ENCODE peak calls at places on chromosome 3, in nine cellular contexts. One of them, this sample, is unnamed.

GRCh38 chr3:100395674-100396073 is 5.2 kb downstream of the TOMM70 start:
- DNase-seq in HT-29: no peak
- DNase-seq in AG08396: no peak
- DNase-seq in DMS53: no peak
- DNase-seq in fibroblast of lung: no peak
- DNase-seq in HTR-8/SVneo: no peak
- DNase-seq in HFF-Myc: no peak
- DNase-seq in Peyer's patch: no peak
- DNase-seq in activated CD8-positive, alpha-beta T cell treated with anti-CD3 and anti-CD28 coated beads for 36 hours: no peak
- DNase-seq in this sample: no peak

GRCh38 chr3:66113542-66113941 is 74.8 kb upstream of the MAGI1 start:
- DNase-seq in HT-29: no peak
- DNase-seq in AG08396: no peak
- DNase-seq in DMS53: no peak
- DNase-seq in fibroblast of lung: no peak
- DNase-seq in HTR-8/SVneo: no peak
- DNase-seq in HFF-Myc: no peak
- DNase-seq in Peyer's patch: no peak
- DNase-seq in activated CD8-positive, alpha-beta T cell treated with anti-CD3 and anti-CD28 coated beads for 36 hours: no peak
- DNase-seq in this sample: no peak

GRCh38 chr3:38226273-38226672 is 39.3 kb upstream of the SLC22A13 start:
- DNase-seq in HT-29: no peak
- DNase-seq in AG08396: no peak
- DNase-seq in DMS53: no peak
- DNase-seq in fibroblast of lung: no peak
- DNase-seq in HTR-8/SVneo: no peak
- DNase-seq in HFF-Myc: no peak
- DNase-seq in Peyer's patch: no peak
- DNase-seq in activated CD8-positive, alpha-beta T cell treated with anti-CD3 and anti-CD28 coated beads for 36 hours: no peak
- DNase-seq in this sample: no peak

GRCh38 chr3:39255503-39256325 is 24.1 kb downstream of the CX3CR1 start:
- DNase-seq in HT-29: no peak
- DNase-seq in AG08396: no peak
- DNase-seq in DMS53: no peak
- DNase-seq in fibroblast of lung: no peak
- DNase-seq in HTR-8/SVneo: no peak
- DNase-seq in HFF-Myc: no peak
- DNase-seq in Peyer's patch: peak
- DNase-seq in activated CD8-positive, alpha-beta T cell treated with anti-CD3 and anti-CD28 coated beads for 36 hours: peak
- DNase-seq in this sample: no peak

GRCh38 chr3:134029256-134029733 is 430 bp downstream of the SLCO2A1 start:
- DNase-seq in HT-29: no peak
- DNase-seq in AG08396: no peak
- DNase-seq in DMS53: peak
- DNase-seq in fibroblast of lung: peak
- DNase-seq in HTR-8/SVneo: no peak
- DNase-seq in HFF-Myc: no peak
- DNase-seq in Peyer's patch: no peak
- DNase-seq in activated CD8-positive, alpha-beta T cell treated with anti-CD3 and anti-CD28 coated beads for 36 hours: peak
- DNase-seq in this sample: no peak

GRCh38 chr3:81375921-81376320 is 385.5 kb downstream of the GBE1 start:
- DNase-seq in HT-29: no peak
- DNase-seq in AG08396: no peak
- DNase-seq in DMS53: no peak
- DNase-seq in fibroblast of lung: no peak
- DNase-seq in HTR-8/SVneo: no peak
- DNase-seq in HFF-Myc: no peak
- DNase-seq in Peyer's patch: no peak
- DNase-seq in activated CD8-positive, alpha-beta T cell treated with anti-CD3 and anti-CD28 coated beads for 36 hours: no peak
- DNase-seq in this sample: no peak

GRCh38 chr3:38297947-38298711 is 16.0 kb downstream of the SLC22A14 start:
- DNase-seq in HT-29: peak
- DNase-seq in AG08396: no peak
- DNase-seq in DMS53: peak
- DNase-seq in fibroblast of lung: peak
- DNase-seq in HTR-8/SVneo: no peak
- DNase-seq in HFF-Myc: no peak
- DNase-seq in Peyer's patch: no peak
- DNase-seq in activated CD8-positive, alpha-beta T cell treated with anti-CD3 and anti-CD28 coated beads for 36 hours: no peak
- DNase-seq in this sample: no peak

GRCh38 chr3:72536206-72536887 is 311.9 kb downstream of the SHQ1 start:
- DNase-seq in HT-29: no peak
- DNase-seq in AG08396: no peak
- DNase-seq in DMS53: no peak
- DNase-seq in fibroblast of lung: no peak
- DNase-seq in HTR-8/SVneo: no peak
- DNase-seq in HFF-Myc: no peak
- DNase-seq in Peyer's patch: no peak
- DNase-seq in activated CD8-positive, alpha-beta T cell treated with anti-CD3 and anti-CD28 coated beads for 36 hours: no peak
- DNase-seq in this sample: no peak

GRCh38 chr3:116067275-116067674 is 378.0 kb downstream of the LSAMP start:
- DNase-seq in HT-29: no peak
- DNase-seq in AG08396: no peak
- DNase-seq in DMS53: no peak
- DNase-seq in fibroblast of lung: no peak
- DNase-seq in HTR-8/SVneo: no peak
- DNase-seq in HFF-Myc: no peak
- DNase-seq in Peyer's patch: no peak
- DNase-seq in activated CD8-positive, alpha-beta T cell treated with anti-CD3 and anti-CD28 coated beads for 36 hours: no peak
- DNase-seq in this sample: no peak

GRCh38 chr3:55294557-55294956 is 192.5 kb downstream of the WNT5A start:
- DNase-seq in HT-29: no peak
- DNase-seq in AG08396: no peak
- DNase-seq in DMS53: no peak
- DNase-seq in fibroblast of lung: no peak
- DNase-seq in HTR-8/SVneo: no peak
- DNase-seq in HFF-Myc: no peak
- DNase-seq in Peyer's patch: no peak
- DNase-seq in activated CD8-positive, alpha-beta T cell treated with anti-CD3 and anti-CD28 coated beads for 36 hours: no peak
- DNase-seq in this sample: no peak

GRCh38 chr3:71796268-71796667 is 11.3 kb upstream of the PROK2 start:
- DNase-seq in HT-29: no peak
- DNase-seq in AG08396: no peak
- DNase-seq in DMS53: no peak
- DNase-seq in fibroblast of lung: no peak
- DNase-seq in HTR-8/SVneo: no peak
- DNase-seq in HFF-Myc: no peak
- DNase-seq in Peyer's patch: no peak
- DNase-seq in activated CD8-positive, alpha-beta T cell treated with anti-CD3 and anti-CD28 coated beads for 36 hours: no peak
- DNase-seq in this sample: no peak

GRCh38 chr3:186849392-186849975 is 7.0 kb downstream of the ADIPOQ start:
- DNase-seq in HT-29: peak
- DNase-seq in AG08396: no peak
- DNase-seq in DMS53: peak
- DNase-seq in fibroblast of lung: peak
- DNase-seq in HTR-8/SVneo: peak
- DNase-seq in HFF-Myc: no peak
- DNase-seq in Peyer's patch: no peak
- DNase-seq in activated CD8-positive, alpha-beta T cell treated with anti-CD3 and anti-CD28 coated beads for 36 hours: peak
- DNase-seq in this sample: no peak